ENCODE peak calls at places on chromosome 1, in four cellular contexts. G is activated naive CD4-positive, alpha-beta T cell treated with anti-CD3 and anti-CD28 coated beads, Interleukin-2, amount 50 U/mL, for 16 hours; E is HFFc6; A is germinal center. C is an unnamed sample.
A peak's percentile ranks its signal among the peaks of the same experiment; 100 is the strongest.

GRCh38 chr1:41539999-41540398 is 55.5 kb upstream of the EDN2 start:
- DNase-seq in A (no peak), E (no peak), G (peak; percentile 4), C (no peak)

GRCh38 chr1:228833911-228834631 is 98.8 kb downstream of the RHOU start:
- DNase-seq in E (no peak), G (no peak), A (no peak), C (no peak)

GRCh38 chr1:93766451-93766850 is 84.8 kb upstream of the BCAR3 start:
- DNase-seq in G (no peak), E (no peak), A (no peak), C (no peak)

GRCh38 chr1:22749919-22750670 is 39.5 kb downstream of the EPHB2 start:
- DNase-seq in G (no peak), E (peak; percentile 90), A (no peak), C (peak; percentile 98)

GRCh38 chr1:92404661-92405060 is 82.1 kb downstream of the GFI1 start:
- DNase-seq in A (no peak), E (no peak), G (no peak), C (peak; percentile 40)

GRCh38 chr1:231279081-231279480 is 38.1 kb downstream of the GNPAT start:
- DNase-seq in E (no peak), A (no peak), G (no peak), C (peak; percentile 28)

GRCh38 chr1:193498088-193498605 is 311.7 kb upstream of the B3GALT2 start:
- DNase-seq in E (no peak), G (no peak), A (no peak), C (no peak)

GRCh38 chr1:170001266-170001665 is 73.2 kb downstream of the KIFAP3 start:
- DNase-seq in A (no peak), E (no peak), G (no peak), C (no peak)

GRCh38 chr1:229699613-229700242 is 73.7 kb downstream of the URB2 start:
- DNase-seq in G (no peak), E (no peak), A (no peak), C (no peak)

GRCh38 chr1:8889925-8890785 is 11.7 kb upstream of the ENO1 start:
- DNase-seq in G (no peak), E (peak; percentile 93), A (no peak), C (peak; percentile 89)